ENCODE peak calls at places on chromosome 19, in seven cellular contexts. Q, G, Z, X, E, I and D are unnamed samples.

GRCh38 chr19:39032164-39032918 is at the start of gene FBXO27:
- DNase-seq in E (peak; percentile 33), I (peak; percentile 32), Q (peak; percentile 16), X (peak; percentile 96), G (peak; percentile 72), Z (peak; percentile 84), D (no peak)

GRCh38 chr19:16571689-16572331 is 405 bp downstream of the SLC35E1 start:
- DNase-seq in Q (no peak), Z (no peak), I (peak; percentile 66), E (peak; percentile 31), G (no peak), X (peak; percentile 57), D (peak; percentile 62)

GRCh38 chr19:45607071-45608029 is 5.3 kb upstream of the GPR4 start:
- DNase-seq in G (peak; percentile 89), Q (no peak), I (peak; percentile 81), X (peak; percentile 96), Z (peak; percentile 83), E (peak; percentile 76), D (peak; percentile 28)

GRCh38 chr19:50897612-50898011 is 13.6 kb downstream of the KLK4 start:
- DNase-seq in E (peak; percentile 48), Q (no peak), X (no peak), G (no peak), Z (no peak), I (no peak), D (no peak)

GRCh38 chr19:43747557-43748204 is 7.1 kb downstream of the SMG9 start:
- DNase-seq in Z (no peak), G (no peak), Q (no peak), E (no peak), I (no peak), X (no peak), D (no peak)

GRCh38 chr19:55114566-55115145 is 2.8 kb downstream of the PPP1R12C start:
- DNase-seq in X (no peak), E (no peak), Z (peak; percentile 14), Q (no peak), G (no peak), I (no peak), D (no peak)

GRCh38 chr19:10872551-10873107 is 1.3 kb downstream of the CARM1 start:
- DNase-seq in Q (no peak), Z (no peak), G (no peak), I (peak; percentile 57), E (peak; percentile 19), X (no peak), D (no peak)

GRCh38 chr19:4781851-4782250 is 9.7 kb upstream of the FEM1A start:
- DNase-seq in I (peak; percentile 18), G (no peak), X (no peak), Q (no peak), E (no peak), Z (no peak), D (peak; percentile 20)

DNA sequence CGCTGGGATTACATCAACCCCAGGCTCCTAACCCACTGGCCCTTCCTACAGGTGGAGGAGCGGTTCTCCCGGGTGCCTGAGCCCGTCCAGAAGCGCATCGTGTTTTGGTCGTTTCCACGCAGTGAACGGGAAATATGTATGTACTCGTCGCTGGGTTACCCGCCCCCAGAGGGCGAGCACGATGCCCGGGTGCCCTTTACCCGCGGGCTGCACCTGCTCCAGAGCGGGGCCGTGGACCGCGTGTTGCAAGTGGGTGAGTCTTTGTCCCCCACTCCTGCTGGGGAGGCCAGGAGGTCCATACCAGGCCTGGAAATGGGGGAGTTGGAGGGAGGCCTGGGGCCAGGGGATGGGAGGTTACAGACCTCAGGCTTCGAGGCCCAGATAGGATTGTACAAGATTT is 4.4 kb downstream of the ZSWIM4 start:
- DNase-seq in Q (no peak), I (no peak), E (no peak), Z (no peak), G (no peak), X (no peak), D (no peak)
- TF ChIP-seq EZH2phosphoT487 in Q (no peak), I (no peak), E (no peak), Z (no peak), G (no peak), X (no peak), D (no peak)

DNA sequence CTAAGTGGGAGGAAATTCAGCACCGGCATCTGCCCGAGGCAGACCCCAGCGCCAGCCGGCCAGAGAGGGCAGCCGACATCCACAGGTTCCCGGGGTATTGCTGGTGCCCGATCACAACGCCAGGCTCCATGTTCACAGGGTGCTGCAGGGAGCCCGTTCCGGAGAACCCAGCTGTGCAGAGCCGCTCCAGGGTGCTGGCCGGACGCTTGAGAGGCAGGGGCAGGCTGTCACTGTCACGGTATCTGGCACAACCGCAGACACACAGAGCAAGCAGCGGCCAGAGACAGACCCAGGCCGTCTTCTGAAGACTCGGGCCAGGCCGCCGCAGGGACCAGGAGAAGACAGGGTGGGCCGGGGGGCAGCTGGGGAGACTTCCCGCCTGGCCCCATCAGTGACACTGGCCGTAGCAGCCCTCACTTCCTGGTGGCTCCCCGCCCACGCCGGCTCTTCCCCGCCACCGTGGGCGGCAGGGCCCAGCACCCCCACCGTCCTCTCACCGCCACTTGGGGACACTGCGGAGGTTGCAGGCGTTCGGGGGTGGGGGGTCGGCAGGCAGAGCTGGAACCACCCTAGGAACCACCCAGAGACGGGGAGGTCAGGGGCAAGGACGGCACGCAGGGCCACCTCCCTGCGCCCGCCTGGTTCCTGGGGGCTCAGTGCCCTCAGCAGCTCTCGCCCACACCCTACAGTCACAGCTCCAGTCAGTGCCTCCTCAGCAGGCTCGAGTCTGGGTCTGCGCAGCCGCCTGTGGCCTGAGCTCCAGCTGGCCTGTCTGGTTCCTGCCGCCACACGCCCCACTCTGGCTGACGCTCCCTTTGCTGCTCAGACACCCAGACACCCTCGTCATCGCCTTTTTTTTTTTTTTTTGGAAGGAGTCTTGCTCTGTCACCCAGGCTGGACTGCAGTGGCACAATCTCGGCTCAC is 3.8 kb downstream of the RNF126 start:
- DNase-seq in Q (no peak), E (no peak), X (no peak), Z (no peak), G (no peak), I (peak; percentile 98), D (peak; percentile 47)
- TF ChIP-seq EZH2phosphoT487 in Q (no peak), E (no peak), X (no peak), Z (no peak), G (no peak), I (no peak), D (no peak)

DNA sequence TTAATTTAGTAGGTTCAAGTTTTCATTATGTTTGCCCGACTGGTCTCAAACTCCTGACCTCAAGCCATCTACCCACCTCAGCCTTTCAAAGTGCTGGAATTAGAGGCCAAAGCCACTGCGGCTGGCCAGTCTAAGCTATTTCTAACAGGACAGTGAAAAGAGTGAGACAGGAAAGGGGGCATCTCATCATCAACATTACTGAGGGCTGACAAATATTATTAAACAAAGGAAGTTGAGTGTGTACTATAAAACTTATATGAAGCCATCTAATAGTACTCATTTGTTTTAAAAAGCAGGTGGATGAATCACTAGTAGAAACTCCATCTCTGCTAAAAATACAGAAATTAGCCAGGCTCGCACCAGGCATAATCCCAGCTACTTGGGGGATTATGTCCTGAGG is 24.3 kb downstream of the ZNF611 start:
- DNase-seq in Q (no peak), I (no peak), G (no peak), Z (no peak), E (peak; percentile 21), X (no peak), D (no peak)
- TF ChIP-seq EZH2phosphoT487 in Q (no peak), I (no peak), G (no peak), Z (no peak), E (no peak), X (no peak), D (no peak)

DNA sequence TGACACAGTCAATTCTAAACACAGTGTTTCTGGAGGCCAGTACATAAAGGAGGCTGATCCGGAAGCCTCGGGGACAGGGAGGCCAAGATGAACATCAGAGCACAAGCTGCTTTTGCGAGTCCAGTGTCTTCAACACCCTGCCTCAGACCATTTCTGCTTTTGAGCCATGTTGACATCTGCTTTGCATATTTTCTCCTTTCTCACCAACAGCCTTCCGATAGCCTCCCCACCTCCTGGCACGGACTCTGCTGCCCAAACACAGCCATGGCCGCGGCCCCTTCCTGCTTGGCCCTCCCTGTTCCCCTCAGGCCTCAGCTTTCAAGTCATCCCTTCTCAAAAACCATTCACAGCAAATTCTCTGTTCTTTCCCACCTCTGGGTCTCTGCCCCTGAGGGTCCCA is 3.6 kb downstream of the LRRC25 start:
- DNase-seq in I (no peak), E (no peak), G (no peak), Q (no peak), Z (no peak), X (no peak), D (peak; percentile 38)
- TF ChIP-seq EZH2phosphoT487 in I (no peak), E (no peak), G (no peak), Q (no peak), Z (no peak), X (no peak), D (no peak)

DNA sequence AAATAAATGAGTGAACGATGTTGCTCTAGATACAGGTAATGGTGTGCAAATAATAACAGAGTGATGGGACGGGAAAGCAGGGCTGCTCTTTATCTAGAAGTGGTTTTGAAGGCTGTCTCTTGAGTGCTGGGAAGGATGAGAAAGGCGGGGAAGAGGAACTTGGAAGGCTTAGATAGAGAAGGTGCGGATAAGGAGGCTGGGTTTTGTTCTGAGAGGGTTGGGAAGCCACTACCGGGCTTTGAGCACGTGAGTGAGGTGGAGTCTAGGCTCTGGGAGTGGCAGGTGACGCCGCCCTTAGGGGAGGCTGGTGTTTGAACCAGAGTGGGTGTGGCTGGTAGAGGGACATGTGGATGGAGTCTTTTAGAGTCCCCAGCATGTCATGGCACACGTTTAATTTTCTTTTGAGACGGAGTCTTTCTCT is 811 bp downstream of the ARMC6 start:
- DNase-seq in G (peak; percentile 72), X (peak; percentile 87), I (peak; percentile 85), E (peak; percentile 82), Z (peak; percentile 79), Q (peak; percentile 60), D (peak; percentile 85)
- TF ChIP-seq EZH2phosphoT487 in G (no peak), X (no peak), I (no peak), E (no peak), Z (no peak), Q (no peak), D (no peak)

DNA sequence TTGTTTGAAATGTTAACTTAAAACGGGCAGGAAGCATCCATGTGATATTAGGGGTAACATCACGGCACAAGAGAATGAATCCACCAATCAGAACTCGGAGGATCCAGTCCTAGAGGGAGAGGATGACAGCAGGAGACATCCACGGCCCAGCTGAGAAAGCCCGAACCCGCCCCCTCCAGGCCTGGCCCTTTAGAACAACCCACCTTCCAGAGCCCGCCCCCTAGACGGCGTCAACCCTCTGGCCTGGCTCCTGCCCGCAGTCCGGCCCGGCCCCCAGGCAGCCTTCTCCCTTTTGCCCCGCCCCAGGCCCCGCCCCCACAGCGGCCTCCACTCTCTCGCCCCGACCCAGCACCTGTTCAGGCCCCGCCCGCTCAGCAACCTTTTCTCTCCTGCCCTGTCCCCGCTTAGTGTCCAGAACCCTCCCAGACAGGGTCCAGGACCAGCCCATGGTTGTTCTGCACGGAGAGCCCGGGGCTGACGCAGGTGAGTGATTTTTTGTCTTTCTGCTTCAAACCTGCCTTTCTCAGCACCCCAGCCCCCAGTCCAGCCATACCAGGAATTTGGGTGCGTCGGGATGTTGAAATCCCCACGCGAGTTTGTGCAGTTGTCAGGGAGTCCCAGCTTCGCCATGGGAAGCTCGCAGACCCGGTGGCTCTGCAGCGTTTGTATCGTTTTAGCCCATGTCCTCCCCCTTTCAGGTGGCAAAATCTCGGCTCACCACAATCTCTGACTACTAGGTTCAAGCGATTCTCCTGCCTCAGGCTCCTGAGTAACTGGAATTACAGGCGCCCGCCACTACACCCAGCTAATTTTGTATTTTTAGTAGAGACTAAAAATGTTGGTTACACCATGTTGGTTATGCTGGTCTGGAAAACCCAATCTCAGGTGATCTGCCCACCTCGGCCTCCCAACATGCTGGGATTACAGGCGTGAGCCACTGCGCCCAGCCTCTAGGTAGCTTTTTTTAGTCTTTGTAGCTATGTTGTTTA is 16.1 kb downstream of the ZNF816 start:
- DNase-seq in G (peak; percentile 83), X (peak; percentile 99), Z (peak; percentile 54), I (peak; percentile 53), E (peak; percentile 77), Q (no peak), D (peak; percentile 13)
- TF ChIP-seq EZH2phosphoT487 in G (no peak), X (no peak), Z (no peak), I (no peak), E (no peak), Q (no peak), D (no peak)